ENCODE peak calls at places on chromosomes 16 and 17, in seven cellular contexts. One of them, this sample, is unnamed.

GRCh38 chr16:84943620-84944019 is 67.7 kb downstream of the ZDHHC7 start:
- DNase-seq in lower leg skin: no peak
- DNase-seq in activated gamma-delta T cell treated with anti-CD3 and anti-CD28 coated beads, Interleukin-2, amount 50 U/mL, for 16 hours: no peak
- DNase-seq in Caco-2: no peak
- DNase-seq in H54: no peak
- DNase-seq in IMR-90: no peak
- DNase-seq in activated CD4-positive, alpha-beta T cell treated with anti-CD3 and anti-CD28 coated beads for 24 hours: no peak
- DNase-seq in this sample: no peak

GRCh38 chr16:88948781-88949490 is 28.1 kb downstream of the CBFA2T3 start:
- DNase-seq in activated CD4-positive, alpha-beta T cell treated with anti-CD3 and anti-CD28 coated beads for 24 hours: no peak
- DNase-seq in activated gamma-delta T cell treated with anti-CD3 and anti-CD28 coated beads, Interleukin-2, amount 50 U/mL, for 16 hours: no peak
- DNase-seq in Caco-2: no peak
- DNase-seq in lower leg skin: no peak
- DNase-seq in H54: no peak
- DNase-seq in IMR-90: no peak
- DNase-seq in this sample: no peak

GRCh38 chr16:57175896-57176295 is 9.9 kb downstream of the PSME3IP1 start:
- DNase-seq in activated CD4-positive, alpha-beta T cell treated with anti-CD3 and anti-CD28 coated beads for 24 hours: no peak
- DNase-seq in lower leg skin: no peak
- DNase-seq in Caco-2: no peak
- DNase-seq in H54: no peak
- DNase-seq in IMR-90: no peak
- DNase-seq in activated gamma-delta T cell treated with anti-CD3 and anti-CD28 coated beads, Interleukin-2, amount 50 U/mL, for 16 hours: no peak
- DNase-seq in this sample: no peak

GRCh38 chr17:7367083-7367482 is 12.1 kb downstream of the TMEM95 start:
- DNase-seq in IMR-90: no peak
- DNase-seq in Caco-2: no peak
- DNase-seq in lower leg skin: no peak
- DNase-seq in activated gamma-delta T cell treated with anti-CD3 and anti-CD28 coated beads, Interleukin-2, amount 50 U/mL, for 16 hours: no peak
- DNase-seq in H54: no peak
- DNase-seq in activated CD4-positive, alpha-beta T cell treated with anti-CD3 and anti-CD28 coated beads for 24 hours: no peak
- DNase-seq in this sample: no peak

GRCh38 chr17:82094931-82095776 is 2.9 kb downstream of the FASN start:
- DNase-seq in activated gamma-delta T cell treated with anti-CD3 and anti-CD28 coated beads, Interleukin-2, amount 50 U/mL, for 16 hours: no peak
- DNase-seq in activated CD4-positive, alpha-beta T cell treated with anti-CD3 and anti-CD28 coated beads for 24 hours: no peak
- DNase-seq in H54: no peak
- DNase-seq in Caco-2: no peak
- DNase-seq in lower leg skin: no peak
- DNase-seq in IMR-90: no peak
- DNase-seq in this sample: no peak

GRCh38 chr17:75485688-75486087 is 29.3 kb downstream of the TMEM94 start:
- DNase-seq in IMR-90: no peak
- DNase-seq in activated gamma-delta T cell treated with anti-CD3 and anti-CD28 coated beads, Interleukin-2, amount 50 U/mL, for 16 hours: no peak
- DNase-seq in H54: no peak
- DNase-seq in Caco-2: no peak
- DNase-seq in lower leg skin: no peak
- DNase-seq in activated CD4-positive, alpha-beta T cell treated with anti-CD3 and anti-CD28 coated beads for 24 hours: no peak
- DNase-seq in this sample: no peak

GRCh38 chr17:80395402-80396151 is 19.4 kb upstream of the ENDOV start:
- DNase-seq in lower leg skin: no peak
- DNase-seq in IMR-90: no peak
- DNase-seq in H54: no peak
- DNase-seq in activated CD4-positive, alpha-beta T cell treated with anti-CD3 and anti-CD28 coated beads for 24 hours: no peak
- DNase-seq in activated gamma-delta T cell treated with anti-CD3 and anti-CD28 coated beads, Interleukin-2, amount 50 U/mL, for 16 hours: no peak
- DNase-seq in Caco-2: no peak
- DNase-seq in this sample: no peak

GRCh38 chr16:68737730-68738590 is 868 bp downstream of the CDH1 start:
- DNase-seq in Caco-2: peak
- DNase-seq in IMR-90: no peak
- DNase-seq in lower leg skin: no peak
- DNase-seq in H54: no peak
- DNase-seq in activated gamma-delta T cell treated with anti-CD3 and anti-CD28 coated beads, Interleukin-2, amount 50 U/mL, for 16 hours: no peak
- DNase-seq in activated CD4-positive, alpha-beta T cell treated with anti-CD3 and anti-CD28 coated beads for 24 hours: no peak
- DNase-seq in this sample: peak

GRCh38 chr16:79411357-79411756 is 189.2 kb downstream of the MAF start:
- DNase-seq in Caco-2: no peak
- DNase-seq in H54: no peak
- DNase-seq in activated gamma-delta T cell treated with anti-CD3 and anti-CD28 coated beads, Interleukin-2, amount 50 U/mL, for 16 hours: no peak
- DNase-seq in IMR-90: no peak
- DNase-seq in activated CD4-positive, alpha-beta T cell treated with anti-CD3 and anti-CD28 coated beads for 24 hours: no peak
- DNase-seq in lower leg skin: no peak
- DNase-seq in this sample: no peak

GRCh38 chr17:36703860-36704266 is 102.5 kb downstream of the MRM1 start:
- DNase-seq in IMR-90: peak
- DNase-seq in H54: no peak
- DNase-seq in Caco-2: peak
- DNase-seq in lower leg skin: no peak
- DNase-seq in activated gamma-delta T cell treated with anti-CD3 and anti-CD28 coated beads, Interleukin-2, amount 50 U/mL, for 16 hours: peak
- DNase-seq in activated CD4-positive, alpha-beta T cell treated with anti-CD3 and anti-CD28 coated beads for 24 hours: peak
- DNase-seq in this sample: no peak

GRCh38 chr16:85902366-85903155 is 3.6 kb downstream of the IRF8 start:
- DNase-seq in IMR-90: no peak
- DNase-seq in activated gamma-delta T cell treated with anti-CD3 and anti-CD28 coated beads, Interleukin-2, amount 50 U/mL, for 16 hours: peak
- DNase-seq in H54: no peak
- DNase-seq in lower leg skin: no peak
- DNase-seq in activated CD4-positive, alpha-beta T cell treated with anti-CD3 and anti-CD28 coated beads for 24 hours: peak
- DNase-seq in Caco-2: no peak
- DNase-seq in this sample: no peak

GRCh38 chr17:15169676-15170075 is 95.5 kb downstream of the PMP22 start:
- DNase-seq in activated CD4-positive, alpha-beta T cell treated with anti-CD3 and anti-CD28 coated beads for 24 hours: no peak
- DNase-seq in IMR-90: peak
- DNase-seq in activated gamma-delta T cell treated with anti-CD3 and anti-CD28 coated beads, Interleukin-2, amount 50 U/mL, for 16 hours: no peak
- DNase-seq in H54: no peak
- DNase-seq in lower leg skin: no peak
- DNase-seq in Caco-2: no peak
- DNase-seq in this sample: no peak

GRCh38 chr17:54992797-54993639 is 24.5 kb downstream of the STXBP4 start:
- DNase-seq in IMR-90: peak
- DNase-seq in activated gamma-delta T cell treated with anti-CD3 and anti-CD28 coated beads, Interleukin-2, amount 50 U/mL, for 16 hours: no peak
- DNase-seq in H54: peak
- DNase-seq in activated CD4-positive, alpha-beta T cell treated with anti-CD3 and anti-CD28 coated beads for 24 hours: no peak
- DNase-seq in Caco-2: no peak
- DNase-seq in lower leg skin: no peak
- DNase-seq in this sample: peak

GRCh38 chr16:30924086-30924714 is 828 bp downstream of the FBXL19 start:
- DNase-seq in H54: no peak
- DNase-seq in IMR-90: no peak
- DNase-seq in lower leg skin: no peak
- DNase-seq in activated gamma-delta T cell treated with anti-CD3 and anti-CD28 coated beads, Interleukin-2, amount 50 U/mL, for 16 hours: no peak
- DNase-seq in activated CD4-positive, alpha-beta T cell treated with anti-CD3 and anti-CD28 coated beads for 24 hours: no peak
- DNase-seq in Caco-2: no peak
- DNase-seq in this sample: no peak

GRCh38 chr17:1455291-1455747 is 713 bp downstream of the CRK start:
- DNase-seq in IMR-90: peak
- DNase-seq in Caco-2: peak
- DNase-seq in lower leg skin: peak
- DNase-seq in activated CD4-positive, alpha-beta T cell treated with anti-CD3 and anti-CD28 coated beads for 24 hours: no peak
- DNase-seq in activated gamma-delta T cell treated with anti-CD3 and anti-CD28 coated beads, Interleukin-2, amount 50 U/mL, for 16 hours: peak
- DNase-seq in H54: no peak
- DNase-seq in this sample: peak

GRCh38 chr17:48488548-48489106 is 42.2 kb downstream of the HOXB1 start:
- DNase-seq in activated CD4-positive, alpha-beta T cell treated with anti-CD3 and anti-CD28 coated beads for 24 hours: no peak
- DNase-seq in lower leg skin: no peak
- DNase-seq in IMR-90: no peak
- DNase-seq in Caco-2: no peak
- DNase-seq in activated gamma-delta T cell treated with anti-CD3 and anti-CD28 coated beads, Interleukin-2, amount 50 U/mL, for 16 hours: no peak
- DNase-seq in H54: no peak
- DNase-seq in this sample: no peak

GRCh38 chr16:35186045-35186759 is 1726.8 kb downstream of the TP53TG3F start:
- DNase-seq in lower leg skin: no peak
- DNase-seq in IMR-90: no peak
- DNase-seq in H54: no peak
- DNase-seq in activated gamma-delta T cell treated with anti-CD3 and anti-CD28 coated beads, Interleukin-2, amount 50 U/mL, for 16 hours: no peak
- DNase-seq in Caco-2: no peak
- DNase-seq in activated CD4-positive, alpha-beta T cell treated with anti-CD3 and anti-CD28 coated beads for 24 hours: no peak
- DNase-seq in this sample: no peak

GRCh38 chr17:58679263-58680037 is 12.4 kb downstream of the TEX14 start:
- DNase-seq in Caco-2: peak
- DNase-seq in activated CD4-positive, alpha-beta T cell treated with anti-CD3 and anti-CD28 coated beads for 24 hours: no peak
- DNase-seq in H54: peak
- DNase-seq in lower leg skin: no peak
- DNase-seq in IMR-90: peak
- DNase-seq in activated gamma-delta T cell treated with anti-CD3 and anti-CD28 coated beads, Interleukin-2, amount 50 U/mL, for 16 hours: no peak
- DNase-seq in this sample: no peak

GRCh38 chr17:7650509-7651096 is at the start of gene ATP1B2:
- DNase-seq in activated gamma-delta T cell treated with anti-CD3 and anti-CD28 coated beads, Interleukin-2, amount 50 U/mL, for 16 hours: peak
- DNase-seq in activated CD4-positive, alpha-beta T cell treated with anti-CD3 and anti-CD28 coated beads for 24 hours: peak
- DNase-seq in lower leg skin: peak
- DNase-seq in H54: no peak
- DNase-seq in Caco-2: peak
- DNase-seq in IMR-90: no peak
- DNase-seq in this sample: peak

GRCh38 chr17:42618442-42619150 is 9.1 kb downstream of the TUBG1 start:
- DNase-seq in activated CD4-positive, alpha-beta T cell treated with anti-CD3 and anti-CD28 coated beads for 24 hours: no peak
- DNase-seq in activated gamma-delta T cell treated with anti-CD3 and anti-CD28 coated beads, Interleukin-2, amount 50 U/mL, for 16 hours: no peak
- DNase-seq in Caco-2: peak
- DNase-seq in H54: no peak
- DNase-seq in IMR-90: no peak
- DNase-seq in lower leg skin: no peak
- DNase-seq in this sample: peak

GRCh38 chr16:89200124-89200849 is at the start of gene SLC22A31:
- DNase-seq in Caco-2: no peak
- DNase-seq in activated gamma-delta T cell treated with anti-CD3 and anti-CD28 coated beads, Interleukin-2, amount 50 U/mL, for 16 hours: no peak
- DNase-seq in IMR-90: no peak
- DNase-seq in lower leg skin: no peak
- DNase-seq in H54: no peak
- DNase-seq in activated CD4-positive, alpha-beta T cell treated with anti-CD3 and anti-CD28 coated beads for 24 hours: no peak
- DNase-seq in this sample: no peak

GRCh38 chr17:47703191-47703591 is 9.2 kb downstream of the TBKBP1 start:
- DNase-seq in lower leg skin: no peak
- DNase-seq in IMR-90: no peak
- DNase-seq in activated gamma-delta T cell treated with anti-CD3 and anti-CD28 coated beads, Interleukin-2, amount 50 U/mL, for 16 hours: peak
- DNase-seq in activated CD4-positive, alpha-beta T cell treated with anti-CD3 and anti-CD28 coated beads for 24 hours: peak
- DNase-seq in H54: no peak
- DNase-seq in Caco-2: no peak
- DNase-seq in this sample: no peak

GRCh38 chr16:85151603-85152413 is 39.5 kb upstream of the CIBAR2 start:
- DNase-seq in activated CD4-positive, alpha-beta T cell treated with anti-CD3 and anti-CD28 coated beads for 24 hours: no peak
- DNase-seq in activated gamma-delta T cell treated with anti-CD3 and anti-CD28 coated beads, Interleukin-2, amount 50 U/mL, for 16 hours: no peak
- DNase-seq in H54: peak
- DNase-seq in lower leg skin: peak
- DNase-seq in Caco-2: no peak
- DNase-seq in IMR-90: peak
- DNase-seq in this sample: no peak

GRCh38 chr17:28076138-28076537 is 33.7 kb downstream of the NLK start:
- DNase-seq in activated CD4-positive, alpha-beta T cell treated with anti-CD3 and anti-CD28 coated beads for 24 hours: no peak
- DNase-seq in IMR-90: no peak
- DNase-seq in activated gamma-delta T cell treated with anti-CD3 and anti-CD28 coated beads, Interleukin-2, amount 50 U/mL, for 16 hours: no peak
- DNase-seq in lower leg skin: no peak
- DNase-seq in H54: no peak
- DNase-seq in Caco-2: no peak
- DNase-seq in this sample: no peak

GRCh38 chr16:68068926-68069325 is 16.2 kb upstream of the NFATC3 start:
- DNase-seq in Caco-2: no peak
- DNase-seq in activated CD4-positive, alpha-beta T cell treated with anti-CD3 and anti-CD28 coated beads for 24 hours: no peak
- DNase-seq in lower leg skin: no peak
- DNase-seq in H54: no peak
- DNase-seq in activated gamma-delta T cell treated with anti-CD3 and anti-CD28 coated beads, Interleukin-2, amount 50 U/mL, for 16 hours: no peak
- DNase-seq in IMR-90: no peak
- DNase-seq in this sample: no peak

GRCh38 chr16:21554795-21555585 is 44.4 kb upstream of the METTL9 start:
- DNase-seq in Caco-2: peak
- DNase-seq in lower leg skin: peak
- DNase-seq in activated gamma-delta T cell treated with anti-CD3 and anti-CD28 coated beads, Interleukin-2, amount 50 U/mL, for 16 hours: peak
- DNase-seq in H54: peak
- DNase-seq in IMR-90: peak
- DNase-seq in activated CD4-positive, alpha-beta T cell treated with anti-CD3 and anti-CD28 coated beads for 24 hours: peak
- DNase-seq in this sample: peak

GRCh38 chr17:28372203-28372944 is 880 bp downstream of the SARM1 start:
- DNase-seq in IMR-90: peak
- DNase-seq in H54: no peak
- DNase-seq in lower leg skin: no peak
- DNase-seq in activated CD4-positive, alpha-beta T cell treated with anti-CD3 and anti-CD28 coated beads for 24 hours: no peak
- DNase-seq in Caco-2: no peak
- DNase-seq in activated gamma-delta T cell treated with anti-CD3 and anti-CD28 coated beads, Interleukin-2, amount 50 U/mL, for 16 hours: no peak
- DNase-seq in this sample: peak

GRCh38 chr17:74776990-74777389 is 845 bp upstream of the NAT9 start:
- DNase-seq in H54: no peak
- DNase-seq in Caco-2: no peak
- DNase-seq in activated CD4-positive, alpha-beta T cell treated with anti-CD3 and anti-CD28 coated beads for 24 hours: no peak
- DNase-seq in lower leg skin: no peak
- DNase-seq in IMR-90: no peak
- DNase-seq in activated gamma-delta T cell treated with anti-CD3 and anti-CD28 coated beads, Interleukin-2, amount 50 U/mL, for 16 hours: no peak
- DNase-seq in this sample: no peak

GRCh38 chr17:29617481-29618271 is 5.0 kb downstream of the CORO6 start:
- DNase-seq in IMR-90: peak
- DNase-seq in Caco-2: peak
- DNase-seq in lower leg skin: peak
- DNase-seq in H54: no peak
- DNase-seq in activated gamma-delta T cell treated with anti-CD3 and anti-CD28 coated beads, Interleukin-2, amount 50 U/mL, for 16 hours: peak
- DNase-seq in activated CD4-positive, alpha-beta T cell treated with anti-CD3 and anti-CD28 coated beads for 24 hours: peak
- DNase-seq in this sample: peak

GRCh38 chr17:29968271-29968670 is 26.8 kb downstream of the EFCAB5 start:
- DNase-seq in lower leg skin: no peak
- DNase-seq in IMR-90: peak
- DNase-seq in activated CD4-positive, alpha-beta T cell treated with anti-CD3 and anti-CD28 coated beads for 24 hours: no peak
- DNase-seq in H54: no peak
- DNase-seq in activated gamma-delta T cell treated with anti-CD3 and anti-CD28 coated beads, Interleukin-2, amount 50 U/mL, for 16 hours: no peak
- DNase-seq in Caco-2: no peak
- DNase-seq in this sample: no peak

GRCh38 chr17:60745544-60745943 is 67.9 kb downstream of the BCAS3 start:
- DNase-seq in activated CD4-positive, alpha-beta T cell treated with anti-CD3 and anti-CD28 coated beads for 24 hours: no peak
- DNase-seq in lower leg skin: no peak
- DNase-seq in IMR-90: no peak
- DNase-seq in activated gamma-delta T cell treated with anti-CD3 and anti-CD28 coated beads, Interleukin-2, amount 50 U/mL, for 16 hours: no peak
- DNase-seq in Caco-2: no peak
- DNase-seq in H54: no peak
- DNase-seq in this sample: no peak

GRCh38 chr17:60920107-60920506 is 242.5 kb downstream of the BCAS3 start:
- DNase-seq in activated CD4-positive, alpha-beta T cell treated with anti-CD3 and anti-CD28 coated beads for 24 hours: no peak
- DNase-seq in lower leg skin: no peak
- DNase-seq in Caco-2: no peak
- DNase-seq in activated gamma-delta T cell treated with anti-CD3 and anti-CD28 coated beads, Interleukin-2, amount 50 U/mL, for 16 hours: no peak
- DNase-seq in IMR-90: no peak
- DNase-seq in H54: no peak
- DNase-seq in this sample: peak

GRCh38 chr17:80795737-80796136 is 195.9 kb upstream of the CHMP6 start:
- DNase-seq in activated CD4-positive, alpha-beta T cell treated with anti-CD3 and anti-CD28 coated beads for 24 hours: no peak
- DNase-seq in H54: no peak
- DNase-seq in activated gamma-delta T cell treated with anti-CD3 and anti-CD28 coated beads, Interleukin-2, amount 50 U/mL, for 16 hours: no peak
- DNase-seq in Caco-2: peak
- DNase-seq in lower leg skin: no peak
- DNase-seq in IMR-90: no peak
- DNase-seq in this sample: no peak

GRCh38 chr17:32992360-32993033 is 850 bp downstream of the SPACA3 start:
- DNase-seq in activated CD4-positive, alpha-beta T cell treated with anti-CD3 and anti-CD28 coated beads for 24 hours: no peak
- DNase-seq in activated gamma-delta T cell treated with anti-CD3 and anti-CD28 coated beads, Interleukin-2, amount 50 U/mL, for 16 hours: no peak
- DNase-seq in IMR-90: no peak
- DNase-seq in lower leg skin: no peak
- DNase-seq in Caco-2: no peak
- DNase-seq in H54: no peak
- DNase-seq in this sample: no peak

GRCh38 chr17:76700627-76701470 is 9.9 kb downstream of the MXRA7 start:
- DNase-seq in H54: no peak
- DNase-seq in IMR-90: peak
- DNase-seq in Caco-2: no peak
- DNase-seq in lower leg skin: no peak
- DNase-seq in activated CD4-positive, alpha-beta T cell treated with anti-CD3 and anti-CD28 coated beads for 24 hours: no peak
- DNase-seq in activated gamma-delta T cell treated with anti-CD3 and anti-CD28 coated beads, Interleukin-2, amount 50 U/mL, for 16 hours: no peak
- DNase-seq in this sample: no peak

GRCh38 chr17:46908352-46908751 is 14.6 kb upstream of the GOSR2 start:
- DNase-seq in lower leg skin: no peak
- DNase-seq in activated gamma-delta T cell treated with anti-CD3 and anti-CD28 coated beads, Interleukin-2, amount 50 U/mL, for 16 hours: no peak
- DNase-seq in activated CD4-positive, alpha-beta T cell treated with anti-CD3 and anti-CD28 coated beads for 24 hours: no peak
- DNase-seq in Caco-2: no peak
- DNase-seq in IMR-90: no peak
- DNase-seq in H54: no peak
- DNase-seq in this sample: no peak

GRCh38 chr17:3965123-3965800 is 1.0 kb upstream of the ATP2A3 start:
- DNase-seq in lower leg skin: peak
- DNase-seq in Caco-2: peak
- DNase-seq in H54: peak
- DNase-seq in activated gamma-delta T cell treated with anti-CD3 and anti-CD28 coated beads, Interleukin-2, amount 50 U/mL, for 16 hours: peak
- DNase-seq in activated CD4-positive, alpha-beta T cell treated with anti-CD3 and anti-CD28 coated beads for 24 hours: peak
- DNase-seq in IMR-90: no peak
- DNase-seq in this sample: peak

This sample was measured in NCI-H1092 treated with DMSO at 0.1 percent for 48 hours.